ENCODE peak calls at places on chromosomes 5 and 9, in seven cellular contexts. G is left colon; U is GM23338; Y is thoracic aorta; V is left ventricle myocardium superior; C is activated T-cell treated with anti-CD3 and anti-CD28 coated beads, Interleukin-2, amount 50 U/mL, for 4 hours; H is CD4-positive, alpha-beta T cell. P is an unnamed sample.

GRCh38 chr9:12785251-12785880 is 10.5 kb downstream of the LURAP1L start:
- ATAC-seq in G (peak), U (no peak), Y (peak), V (peak), C (no peak), H (no peak), P (peak)

GRCh38 chr9:127269440-127269839 is 4.9 kb downstream of the GARNL3 start:
- ATAC-seq in G (no peak), U (no peak), Y (no peak), V (no peak), C (no peak), H (no peak), P (no peak)

GRCh38 chr9:122011818-122012498 is 81.2 kb downstream of the TTLL11 start:
- ATAC-seq in G (no peak), U (no peak), Y (no peak), V (no peak), C (no peak), H (no peak), P (no peak)

GRCh38 chr5:64451551-64451950 is 54.3 kb upstream of the RGS7BP start:
- ATAC-seq in G (no peak), U (peak), Y (no peak), V (no peak), C (no peak), H (no peak), P (no peak)

GRCh38 chr9:130307667-130307943 is 42.0 kb downstream of the HMCN2 start:
- ATAC-seq in G (no peak), U (no peak), Y (no peak), V (no peak), C (no peak), H (no peak), P (no peak)

GRCh38 chr9:19313573-19313972 is 66.5 kb downstream of the RPS6 start:
- ATAC-seq in G (no peak), U (no peak), Y (no peak), V (peak), C (no peak), H (no peak), P (no peak)

GRCh38 chr5:81925012-81925411 is 46.8 kb upstream of the ATG10 start:
- ATAC-seq in G (no peak), U (no peak), Y (no peak), V (no peak), C (no peak), H (no peak), P (no peak)

GRCh38 chr5:140221697-140222223 is 46.8 kb downstream of the CYSTM1 start:
- ATAC-seq in G (no peak), U (no peak), Y (peak), V (peak), C (peak), H (no peak), P (peak)

GRCh38 chr9:35976726-35977125 is 18.8 kb upstream of the OR2S2 start:
- ATAC-seq in G (no peak), U (no peak), Y (no peak), V (no peak), C (no peak), H (no peak), P (no peak)

GRCh38 chr9:91421022-91421765 is 2.4 kb downstream of the NFIL3 start:
- ATAC-seq in G (no peak), U (peak), Y (no peak), V (peak), C (no peak), H (no peak), P (no peak)

GRCh38 chr5:176353533-176353932 is 8.0 kb downstream of the KIAA1191 start:
- ATAC-seq in G (no peak), U (no peak), Y (no peak), V (no peak), C (no peak), H (no peak), P (no peak)

GRCh38 chr9:91678807-91679206 is 255.2 kb upstream of the NFIL3 start:
- ATAC-seq in G (no peak), U (peak), Y (no peak), V (no peak), C (no peak), H (no peak), P (no peak)

GRCh38 chr9:110157812-110158629 is 49.9 kb downstream of the C9orf152 start:
- ATAC-seq in G (no peak), U (peak), Y (no peak), V (peak), C (peak), H (no peak), P (no peak)

GRCh38 chr9:71895955-71896354 is 15.0 kb downstream of the ABHD17B start:
- ATAC-seq in G (no peak), U (no peak), Y (no peak), V (no peak), C (peak), H (no peak), P (no peak)

GRCh38 chr5:83471405-83472212 is at the start of gene VCAN:
- ATAC-seq in G (no peak), U (peak), Y (peak), V (peak), C (peak), H (no peak), P (peak)

GRCh38 chr5:146313027-146313426 is 25.6 kb upstream of the POU4F3 start:
- ATAC-seq in G (no peak), U (peak), Y (no peak), V (no peak), C (no peak), H (no peak), P (no peak)

GRCh38 chr5:1174122-1174936 is 27.1 kb upstream of the SLC6A19 start:
- ATAC-seq in G (peak), U (peak), Y (no peak), V (peak), C (peak), H (peak), P (peak)

GRCh38 chr5:138282918-138283742 is 8.7 kb upstream of the GFRA3 start:
- ATAC-seq in G (peak), U (peak), Y (no peak), V (peak), C (no peak), H (no peak), P (peak)

GRCh38 chr9:114425126-114425525 is 37.3 kb upstream of the AKNA start:
- ATAC-seq in G (no peak), U (peak), Y (no peak), V (no peak), C (no peak), H (no peak), P (no peak)

GRCh38 chr9:70595211-70595610 is 180.8 kb upstream of the KLF9 start:
- ATAC-seq in G (no peak), U (no peak), Y (peak), V (no peak), C (no peak), H (no peak), P (no peak)

GRCh38 chr9:122948313-122948712 is 7.5 kb downstream of the RABGAP1 start:
- ATAC-seq in G (no peak), U (no peak), Y (no peak), V (no peak), C (peak), H (no peak), P (peak)

GRCh38 chr5:127517480-127518318 is at the start of gene PRRC1:
- ATAC-seq in G (peak), U (peak), Y (peak), V (peak), C (peak), H (peak), P (peak)

GRCh38 chr5:180080670-180081280 is 9.2 kb upstream of the RNF130 start:
- ATAC-seq in G (no peak), U (no peak), Y (no peak), V (no peak), C (peak), H (peak), P (no peak)

GRCh38 chr9:87964826-87965225 is 9.5 kb downstream of the CDK20 start:
- ATAC-seq in G (no peak), U (no peak), Y (no peak), V (no peak), C (no peak), H (no peak), P (no peak)

GRCh38 chr9:81826541-81826906 is 101.7 kb upstream of the SPATA31D4 start:
- ATAC-seq in G (no peak), U (no peak), Y (no peak), V (peak), C (no peak), H (no peak), P (no peak)

GRCh38 chr5:139178582-139178917 is 19.6 kb downstream of the SIL1 start:
- ATAC-seq in G (no peak), U (no peak), Y (no peak), V (no peak), C (no peak), H (no peak), P (no peak)

GRCh38 chr5:14025566-14026276 is 81.2 kb upstream of the DNAH5 start:
- ATAC-seq in G (no peak), U (no peak), Y (no peak), V (no peak), C (no peak), H (no peak), P (no peak)

GRCh38 chr9:109331353-109331752 is 10.5 kb upstream of the EPB41L4B start:
- ATAC-seq in G (peak), U (no peak), Y (no peak), V (peak), C (no peak), H (no peak), P (peak)

GRCh38 chr9:111399211-111399739 is 69.3 kb upstream of the OR2K2 start:
- ATAC-seq in G (no peak), U (no peak), Y (no peak), V (no peak), C (no peak), H (no peak), P (no peak)

GRCh38 chr5:73418244-73418691 is 30.3 kb downstream of the FOXD1 start:
- ATAC-seq in G (no peak), U (no peak), Y (peak), V (no peak), C (peak), H (no peak), P (no peak)

GRCh38 chr9:91243029-91243428 is 118.7 kb downstream of the AUH start:
- ATAC-seq in G (no peak), U (peak), Y (no peak), V (no peak), C (no peak), H (no peak), P (no peak)

GRCh38 chr9:89696780-89697179 is 92.0 kb downstream of the GADD45G start:
- ATAC-seq in G (no peak), U (no peak), Y (no peak), V (no peak), C (no peak), H (no peak), P (no peak)

GRCh38 chr9:113910036-113910639 is 34.0 kb downstream of the ZNF618 start:
- ATAC-seq in G (no peak), U (no peak), Y (no peak), V (no peak), C (no peak), H (no peak), P (no peak)

GRCh38 chr9:17824927-17825659 is 246.2 kb downstream of the SH3GL2 start:
- ATAC-seq in G (no peak), U (no peak), Y (no peak), V (peak), C (no peak), H (no peak), P (no peak)

GRCh38 chr9:72656021-72656420 is 134.6 kb downstream of the TMC1 start:
- ATAC-seq in G (no peak), U (no peak), Y (no peak), V (no peak), C (no peak), H (no peak), P (peak)

GRCh38 chr5:143001764-143002351 is 231.7 kb downstream of the ARHGAP26 start:
- ATAC-seq in G (no peak), U (peak), Y (peak), V (peak), C (peak), H (peak), P (no peak)

GRCh38 chr9:105859428-105860091 is 165.2 kb downstream of the TMEM38B start:
- ATAC-seq in G (no peak), U (no peak), Y (no peak), V (no peak), C (no peak), H (no peak), P (no peak)

GRCh38 chr5:148810821-148811220 is 15.6 kb upstream of the ADRB2 start:
- ATAC-seq in G (no peak), U (no peak), Y (no peak), V (no peak), C (no peak), H (no peak), P (no peak)

GRCh38 chr5:166340039-166340438 is 1951.4 kb upstream of the WWC1 start:
- ATAC-seq in G (no peak), U (no peak), Y (no peak), V (no peak), C (no peak), H (no peak), P (no peak)

P was measured in esophagus mucosa.